ENCODE peak calls at places on chromosomes 7 and 10, in seven cellular contexts. One of them, this sample, is unnamed.

GRCh38 chr10:122422266-122422980 is 32.0 kb upstream of the ARMS2 start:
- DNase-seq in esophagus squamous epithelium: no peak
- DNase-seq in HCT116: no peak
- DNase-seq in Peyer's patch: no peak
- DNase-seq in IMR-90: no peak
- DNase-seq in testis: no peak
- DNase-seq in adrenal gland: no peak
- DNase-seq in this sample: no peak

GRCh38 chr10:58844680-58845079 is 331.8 kb upstream of the PHYHIPL start:
- DNase-seq in adrenal gland: no peak
- DNase-seq in IMR-90: no peak
- DNase-seq in HCT116: no peak
- DNase-seq in testis: no peak
- DNase-seq in Peyer's patch: no peak
- DNase-seq in esophagus squamous epithelium: no peak
- DNase-seq in this sample: no peak

GRCh38 chr7:55540226-55540858 is 32.0 kb downstream of the VOPP1 start:
- DNase-seq in esophagus squamous epithelium: no peak
- DNase-seq in adrenal gland: no peak
- DNase-seq in Peyer's patch: no peak
- DNase-seq in IMR-90: no peak
- DNase-seq in testis: no peak
- DNase-seq in HCT116: no peak
- DNase-seq in this sample: no peak

GRCh38 chr7:16420649-16421332 is 547 bp downstream of the CRPPA start:
- DNase-seq in testis: peak
- DNase-seq in IMR-90: peak
- DNase-seq in HCT116: peak
- DNase-seq in adrenal gland: peak
- DNase-seq in Peyer's patch: peak
- DNase-seq in esophagus squamous epithelium: peak
- DNase-seq in this sample: peak

GRCh38 chr10:79403441-79404230 is 41.8 kb downstream of the ZCCHC24 start:
- DNase-seq in Peyer's patch: no peak
- DNase-seq in adrenal gland: peak
- DNase-seq in testis: peak
- DNase-seq in IMR-90: no peak
- DNase-seq in esophagus squamous epithelium: no peak
- DNase-seq in HCT116: no peak
- DNase-seq in this sample: peak

GRCh38 chr7:98872328-98872924 is 2.6 kb upstream of the TMEM130 start:
- DNase-seq in esophagus squamous epithelium: no peak
- DNase-seq in adrenal gland: peak
- DNase-seq in Peyer's patch: no peak
- DNase-seq in HCT116: no peak
- DNase-seq in testis: peak
- DNase-seq in IMR-90: no peak
- DNase-seq in this sample: peak

GRCh38 chr10:132105302-132105995 is 39.7 kb downstream of the JAKMIP3 start:
- DNase-seq in Peyer's patch: no peak
- DNase-seq in IMR-90: no peak
- DNase-seq in esophagus squamous epithelium: no peak
- DNase-seq in HCT116: no peak
- DNase-seq in adrenal gland: no peak
- DNase-seq in testis: peak
- DNase-seq in this sample: peak

GRCh38 chr10:26588611-26589010 is 108.9 kb upstream of the PDSS1 start:
- DNase-seq in testis: no peak
- DNase-seq in esophagus squamous epithelium: no peak
- DNase-seq in Peyer's patch: no peak
- DNase-seq in HCT116: no peak
- DNase-seq in IMR-90: no peak
- DNase-seq in adrenal gland: no peak
- DNase-seq in this sample: no peak

GRCh38 chr7:76332073-76332472 is 26.7 kb downstream of the YWHAG start:
- DNase-seq in IMR-90: no peak
- DNase-seq in testis: no peak
- DNase-seq in esophagus squamous epithelium: no peak
- DNase-seq in Peyer's patch: no peak
- DNase-seq in adrenal gland: peak
- DNase-seq in HCT116: no peak
- DNase-seq in this sample: peak

GRCh38 chr10:110762109-110762848 is 109.4 kb upstream of the PDCD4 start:
- DNase-seq in IMR-90: no peak
- DNase-seq in Peyer's patch: no peak
- DNase-seq in HCT116: no peak
- DNase-seq in testis: no peak
- DNase-seq in esophagus squamous epithelium: no peak
- DNase-seq in adrenal gland: no peak
- DNase-seq in this sample: no peak

GRCh38 chr7:136870799-136871487 is 2.5 kb downstream of the CHRM2 start:
- DNase-seq in adrenal gland: no peak
- DNase-seq in IMR-90: no peak
- DNase-seq in HCT116: no peak
- DNase-seq in Peyer's patch: no peak
- DNase-seq in testis: peak
- DNase-seq in esophagus squamous epithelium: no peak
- DNase-seq in this sample: peak

GRCh38 chr7:129609666-129610065 is 1.9 kb upstream of the NRF1 start:
- DNase-seq in HCT116: no peak
- DNase-seq in testis: no peak
- DNase-seq in Peyer's patch: no peak
- DNase-seq in adrenal gland: no peak
- DNase-seq in esophagus squamous epithelium: no peak
- DNase-seq in IMR-90: no peak
- DNase-seq in this sample: no peak

GRCh38 chr10:131651674-131652093 is 249.1 kb upstream of the PPP2R2D start:
- DNase-seq in HCT116: no peak
- DNase-seq in testis: no peak
- DNase-seq in adrenal gland: no peak
- DNase-seq in IMR-90: no peak
- DNase-seq in Peyer's patch: no peak
- DNase-seq in esophagus squamous epithelium: no peak
- DNase-seq in this sample: no peak

GRCh38 chr7:91945476-91945875 is 4.8 kb downstream of the AKAP9 start:
- DNase-seq in IMR-90: peak
- DNase-seq in adrenal gland: peak
- DNase-seq in HCT116: no peak
- DNase-seq in Peyer's patch: no peak
- DNase-seq in testis: no peak
- DNase-seq in esophagus squamous epithelium: no peak
- DNase-seq in this sample: no peak

GRCh38 chr10:69654376-69654775 is 24.3 kb downstream of the FAM241B start:
- DNase-seq in esophagus squamous epithelium: no peak
- DNase-seq in testis: no peak
- DNase-seq in Peyer's patch: no peak
- DNase-seq in IMR-90: no peak
- DNase-seq in HCT116: no peak
- DNase-seq in adrenal gland: no peak
- DNase-seq in this sample: no peak

GRCh38 chr10:86263209-86263608 is 103.4 kb downstream of the GRID1 start:
- DNase-seq in esophagus squamous epithelium: no peak
- DNase-seq in Peyer's patch: peak
- DNase-seq in testis: peak
- DNase-seq in HCT116: no peak
- DNase-seq in adrenal gland: no peak
- DNase-seq in IMR-90: no peak
- DNase-seq in this sample: peak

GRCh38 chr10:108913300-108913699 is 1010.0 kb downstream of the XPNPEP1 start:
- DNase-seq in IMR-90: no peak
- DNase-seq in HCT116: no peak
- DNase-seq in adrenal gland: no peak
- DNase-seq in testis: no peak
- DNase-seq in Peyer's patch: no peak
- DNase-seq in esophagus squamous epithelium: no peak
- DNase-seq in this sample: no peak

GRCh38 chr10:77452952-77453564 is 184.6 kb downstream of the KCNMA1 start:
- DNase-seq in adrenal gland: no peak
- DNase-seq in IMR-90: no peak
- DNase-seq in esophagus squamous epithelium: no peak
- DNase-seq in Peyer's patch: no peak
- DNase-seq in testis: no peak
- DNase-seq in HCT116: no peak
- DNase-seq in this sample: no peak
- TF ChIP-seq CTCF in adrenal gland: no peak
- TF ChIP-seq CTCF in IMR-90: no peak
- TF ChIP-seq CTCF in esophagus squamous epithelium: no peak
- TF ChIP-seq CTCF in Peyer's patch: no peak
- TF ChIP-seq CTCF in testis: no peak
- TF ChIP-seq CTCF in HCT116: no peak
- TF ChIP-seq CTCF in this sample: no peak

GRCh38 chr7:64667311-64667710 is 1.4 kb downstream of the ZNF107 start:
- DNase-seq in esophagus squamous epithelium: no peak
- DNase-seq in adrenal gland: peak
- DNase-seq in HCT116: no peak
- DNase-seq in IMR-90: no peak
- DNase-seq in Peyer's patch: no peak
- DNase-seq in testis: no peak
- DNase-seq in this sample: no peak

GRCh38 chr7:64665980-64666674 is at the start of gene ZNF107:
- DNase-seq in Peyer's patch: peak
- DNase-seq in HCT116: peak
- DNase-seq in adrenal gland: peak
- DNase-seq in esophagus squamous epithelium: peak
- DNase-seq in testis: peak
- DNase-seq in IMR-90: peak
- DNase-seq in this sample: peak
- TF ChIP-seq POLR2A in Peyer's patch: no peak
- TF ChIP-seq POLR2A in HCT116: no peak
- TF ChIP-seq POLR2A in adrenal gland: peak
- TF ChIP-seq POLR2A in esophagus squamous epithelium: no peak
- TF ChIP-seq POLR2A in testis: no peak
- TF ChIP-seq POLR2A in IMR-90: peak
- TF ChIP-seq POLR2A in this sample: no peak

DNA sequence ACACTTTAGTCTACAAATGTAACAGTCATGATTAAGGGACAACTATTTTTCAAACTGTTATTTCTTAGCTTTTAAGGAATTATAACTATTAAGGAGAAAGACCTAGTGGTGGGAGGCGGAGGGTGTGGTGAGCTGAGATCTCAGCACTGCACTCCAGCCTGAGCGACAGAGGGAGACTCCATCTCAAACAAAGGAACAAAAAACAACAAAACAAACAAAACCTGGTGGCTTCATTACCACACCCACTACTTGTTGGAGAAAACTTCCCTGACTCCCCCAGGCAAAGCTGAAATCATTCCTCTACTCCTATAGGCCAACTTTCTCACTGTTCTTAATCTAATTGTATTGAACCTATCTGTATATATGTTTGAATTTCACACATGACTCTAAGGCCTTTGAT is 3.2 kb downstream of the POLR1F start:
- DNase-seq in esophagus squamous epithelium: no peak
- DNase-seq in adrenal gland: no peak
- DNase-seq in HCT116: no peak
- DNase-seq in Peyer's patch: no peak
- DNase-seq in IMR-90: no peak
- DNase-seq in testis: no peak
- DNase-seq in this sample: no peak
- TF ChIP-seq CTCF in esophagus squamous epithelium: no peak
- TF ChIP-seq CTCF in adrenal gland: no peak
- TF ChIP-seq CTCF in HCT116: no peak
- TF ChIP-seq CTCF in Peyer's patch: no peak
- TF ChIP-seq CTCF in IMR-90: no peak
- TF ChIP-seq CTCF in testis: no peak
- TF ChIP-seq CTCF in this sample: no peak

DNA sequence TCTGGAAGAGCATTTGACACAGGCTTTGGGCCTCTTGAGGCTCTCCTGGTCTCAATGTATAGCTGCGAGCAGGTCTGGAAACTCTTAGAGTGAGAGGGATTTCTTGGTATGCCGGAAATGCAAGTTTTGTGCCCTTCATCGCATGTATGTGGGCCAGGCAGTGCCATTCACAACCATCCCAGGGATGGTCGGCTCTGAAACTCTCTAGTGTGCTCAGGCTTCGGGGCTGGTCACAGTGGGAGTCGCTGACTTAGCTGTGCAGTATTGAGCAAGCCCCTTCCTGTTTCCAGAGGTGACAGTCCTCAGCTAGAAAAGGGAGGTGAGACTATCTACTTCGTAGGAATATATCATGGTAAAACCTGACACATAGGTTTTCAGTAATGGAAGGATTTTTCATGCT is 2.0 kb upstream of the AOAH start:
- DNase-seq in IMR-90: no peak
- DNase-seq in testis: no peak
- DNase-seq in esophagus squamous epithelium: no peak
- DNase-seq in adrenal gland: no peak
- DNase-seq in Peyer's patch: no peak
- DNase-seq in HCT116: no peak
- DNase-seq in this sample: no peak
- TF ChIP-seq POLR2A in IMR-90: no peak
- TF ChIP-seq POLR2A in testis: no peak
- TF ChIP-seq POLR2A in esophagus squamous epithelium: no peak
- TF ChIP-seq POLR2A in adrenal gland: no peak
- TF ChIP-seq POLR2A in Peyer's patch: no peak
- TF ChIP-seq POLR2A in HCT116: no peak
- TF ChIP-seq POLR2A in this sample: no peak

GRCh38 chr7:42745357-42746022 is 166.4 kb downstream of the C7orf25 start:
- DNase-seq in IMR-90: peak
- DNase-seq in adrenal gland: peak
- DNase-seq in testis: peak
- DNase-seq in esophagus squamous epithelium: no peak
- DNase-seq in Peyer's patch: no peak
- DNase-seq in HCT116: peak
- DNase-seq in this sample: no peak
- TF ChIP-seq CTCF in IMR-90: peak
- TF ChIP-seq CTCF in adrenal gland: peak
- TF ChIP-seq CTCF in testis: peak
- TF ChIP-seq CTCF in esophagus squamous epithelium: peak
- TF ChIP-seq CTCF in Peyer's patch: no peak
- TF ChIP-seq CTCF in HCT116: no peak
- TF ChIP-seq CTCF in this sample: no peak

DNA sequence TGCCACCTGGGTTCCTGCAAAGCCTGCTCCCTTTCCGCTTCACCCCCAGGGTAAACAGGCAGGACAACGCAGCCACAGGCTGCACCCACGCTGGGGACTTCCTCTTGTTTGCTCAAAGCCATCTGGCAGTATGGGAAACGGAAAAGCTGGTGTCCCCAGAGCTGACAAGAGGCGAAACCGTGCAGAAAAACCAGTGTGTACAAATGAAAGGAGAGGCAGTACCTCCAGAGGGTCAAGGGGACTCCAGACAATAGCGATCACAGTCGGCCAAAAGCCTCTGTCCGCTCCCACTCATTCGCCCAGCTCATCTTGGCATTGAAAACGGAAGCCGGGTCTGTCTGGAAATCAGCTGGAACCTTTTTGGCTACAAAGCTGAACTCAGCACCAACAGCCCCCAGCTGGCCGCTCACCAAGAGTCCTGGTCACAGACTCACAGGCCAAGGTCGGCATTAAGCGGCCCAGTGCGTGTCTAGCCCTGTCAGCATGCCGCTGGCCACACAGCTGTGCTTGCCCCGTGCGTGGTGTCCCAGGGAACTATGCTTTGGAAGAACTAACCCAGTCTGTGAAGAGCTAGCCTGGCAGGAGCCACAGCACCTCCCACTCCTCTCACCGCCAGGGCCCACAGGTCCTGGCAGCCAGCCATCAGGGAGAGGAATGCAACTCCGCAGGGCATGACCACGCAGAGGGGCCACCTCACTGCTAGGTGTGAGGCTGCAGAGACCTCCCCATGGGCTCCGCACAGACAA is 10.4 kb downstream of the TNS3 start:
- DNase-seq in testis: peak
- DNase-seq in Peyer's patch: peak
- DNase-seq in esophagus squamous epithelium: no peak
- DNase-seq in adrenal gland: peak
- DNase-seq in IMR-90: peak
- DNase-seq in HCT116: no peak
- DNase-seq in this sample: peak
- TF ChIP-seq POLR2A in testis: no peak
- TF ChIP-seq POLR2A in Peyer's patch: no peak
- TF ChIP-seq POLR2A in esophagus squamous epithelium: no peak
- TF ChIP-seq POLR2A in adrenal gland: peak
- TF ChIP-seq POLR2A in IMR-90: no peak
- TF ChIP-seq POLR2A in HCT116: no peak
- TF ChIP-seq POLR2A in this sample: no peak

This sample was measured in sigmoid colon.